ENCODE peak calls at places on chromosomes 16 and 17, in five cellular contexts. I, X, W, F and T are unnamed samples.

GRCh38 chr17:48453447-48453846 is 23.4 kb upstream of the SKAP1 start:
- DNase-seq in W (no peak), I (no peak), F (no peak), X (no peak), T (no peak)

GRCh38 chr17:68290268-68290954 is 516 bp downstream of the SLC16A6 start:
- DNase-seq in W (peak), I (no peak), X (peak), F (no peak), T (no peak)

GRCh38 chr16:69311533-69312388 is 611 bp downstream of the VPS4A start:
- DNase-seq in I (no peak), X (peak), F (peak), W (peak), T (no peak)

GRCh38 chr17:59859444-59860025 is 33.2 kb downstream of the TUBD1 start:
- DNase-seq in I (no peak), W (no peak), F (peak), X (no peak), T (no peak)

GRCh38 chr17:37743612-37743874 is 1.3 kb downstream of the HNF1B start:
- DNase-seq in F (no peak), W (peak), I (no peak), X (no peak), T (no peak)

GRCh38 chr17:21059761-21060160 is 16.9 kb upstream of the USP22 start:
- DNase-seq in I (no peak), W (no peak), X (no peak), F (no peak), T (no peak)

GRCh38 chr17:57915980-57916757 is 39.0 kb downstream of the CUEDC1 start:
- DNase-seq in I (no peak), X (no peak), F (no peak), W (no peak), T (peak)

GRCh38 chr17:17877548-17878358 is 41.0 kb upstream of the SREBF1 start:
- DNase-seq in W (peak), X (no peak), F (peak), I (no peak), T (no peak)

GRCh38 chr17:82787081-82787848 is 35.4 kb downstream of the TBCD start:
- DNase-seq in I (no peak), F (no peak), W (no peak), X (no peak), T (peak)

GRCh38 chr16:56315955-56316354 is 109.4 kb downstream of the AMFR start:
- DNase-seq in I (no peak), W (no peak), X (no peak), F (no peak), T (no peak)
- H3K27ac ChIP-seq in I (peak), W (no peak), X (no peak), F (no peak), T (peak)

GRCh38 chr16:57809276-57809793 is 7.0 kb upstream of the KIFC3 start:
- DNase-seq in F (no peak), I (no peak), X (no peak), W (no peak), T (no peak)
- H3K27ac ChIP-seq in F (no peak), I (no peak), X (no peak), W (no peak), T (no peak)

DNA sequence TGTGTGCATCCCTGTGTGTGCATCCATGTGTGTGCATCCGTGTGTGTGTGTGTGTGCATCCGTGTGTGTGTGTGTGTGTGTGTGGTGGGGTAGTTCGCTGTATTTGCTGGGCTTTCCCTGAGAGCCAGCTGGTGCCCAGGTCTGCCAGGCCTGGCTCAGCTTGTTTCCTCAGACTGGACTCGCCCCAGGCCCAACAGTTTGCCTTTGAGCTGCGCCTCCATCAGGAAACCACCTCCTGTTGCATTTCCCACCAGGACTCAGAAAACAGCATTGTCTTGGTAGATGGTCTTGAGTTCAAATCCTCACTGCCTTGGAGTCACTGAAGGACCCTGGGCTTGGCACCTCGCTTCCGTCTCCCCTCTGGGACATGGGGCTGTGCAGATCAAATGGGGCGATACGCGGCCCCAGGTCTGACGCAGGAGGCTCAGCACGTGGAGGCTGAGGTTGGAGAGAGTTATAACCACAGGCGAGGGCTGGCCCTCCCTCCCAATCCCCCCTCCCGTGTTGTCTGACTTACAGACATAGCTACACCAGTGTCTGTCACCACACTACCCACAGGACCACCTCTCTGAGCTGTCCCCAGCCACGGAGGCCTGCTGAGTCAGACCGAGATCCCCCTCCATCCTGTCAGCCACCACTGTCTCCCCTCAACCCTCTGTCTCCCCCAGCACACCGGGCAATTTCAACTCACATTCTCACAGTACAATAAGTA is 4.7 kb downstream of the ITGAE start:
- DNase-seq in F (no peak), I (no peak), W (no peak), X (peak), T (no peak)
- H3K27ac ChIP-seq in F (no peak), I (no peak), W (no peak), X (no peak), T (no peak)

GRCh38 chr16:85037721-85038120 is 10.1 kb downstream of the KIAA0513 start:
- DNase-seq in I (no peak), X (no peak), F (no peak), W (no peak), T (no peak)
- H3K27ac ChIP-seq in I (no peak), X (no peak), F (no peak), W (no peak), T (no peak)

GRCh38 chr16:85673529-85674417 is 15.0 kb downstream of the GINS2 start:
- DNase-seq in W (peak), I (no peak), X (no peak), F (peak), T (no peak)
- H3K27ac ChIP-seq in W (peak), I (no peak), X (no peak), F (peak), T (no peak)

GRCh38 chr16:89913408-89914387 is 5.0 kb upstream of the MC1R start:
- DNase-seq in W (no peak), X (no peak), I (no peak), F (no peak), T (no peak)
- H3K27ac ChIP-seq in W (no peak), X (no peak), I (no peak), F (no peak), T (no peak)

GRCh38 chr17:40303706-40304450 is 5.1 kb upstream of the RARA start:
- DNase-seq in W (no peak), X (no peak), I (no peak), F (peak), T (no peak)

GRCh38 chr17:40307001-40307690 is 1.8 kb upstream of the RARA start:
- DNase-seq in X (no peak), W (no peak), I (no peak), F (peak), T (no peak)

GRCh38 chr17:40306395-40306794 is 2.6 kb upstream of the RARA start:
- DNase-seq in W (no peak), X (no peak), I (no peak), F (no peak), T (no peak)

GRCh38 chr17:40303009-40303657 is 5.8 kb upstream of the RARA start:
- DNase-seq in X (no peak), F (peak), W (no peak), I (no peak), T (no peak)

GRCh38 chr17:40304464-40304863 is 4.5 kb upstream of the RARA start:
- DNase-seq in I (no peak), W (no peak), X (no peak), F (peak), T (no peak)
- H3K27ac ChIP-seq in I (no peak), W (peak), X (no peak), F (no peak), T (no peak)

DNA sequence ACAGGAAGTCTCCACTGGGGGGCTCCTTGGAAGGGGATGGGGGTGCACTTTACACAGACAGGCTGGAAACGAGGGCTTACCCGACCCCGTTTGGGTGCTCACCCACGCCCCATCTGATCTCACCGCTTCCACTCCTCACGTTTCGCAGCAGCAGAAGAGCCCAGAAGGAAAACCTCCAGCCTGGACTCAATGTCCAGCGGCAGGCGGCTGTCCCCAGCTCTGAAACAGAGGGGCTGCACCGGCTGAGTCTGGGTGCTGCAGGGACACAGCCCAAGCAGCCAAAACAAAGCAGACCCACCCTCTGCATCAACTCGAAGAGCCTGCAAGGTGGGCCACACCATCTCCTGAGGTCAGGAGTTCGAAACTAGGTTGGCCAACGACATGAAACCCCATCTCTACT is 3.9 kb downstream of the MEAK7 start:
- DNase-seq in X (no peak), F (no peak), W (no peak), I (no peak), T (no peak)
- H3K27ac ChIP-seq in X (no peak), F (no peak), W (no peak), I (no peak), T (no peak)